ENCODE peak calls at places on chromosomes 4 and X, in five cellular contexts. X, P, V, A and Y are unnamed samples.

GRCh38 chr4:139241086-139241783 is 38.8 kb downstream of the MGARP start:
- DNase-seq in A (no peak), P (no peak), V (no peak), X (no peak), Y (no peak)

GRCh38 chr4:138889216-138889615 is 126.4 kb upstream of the NOCT start:
- DNase-seq in V (no peak), P (no peak), X (no peak), A (no peak), Y (no peak)

GRCh38 chrX:120125444-120125843 is 9.7 kb upstream of the RHOXF1 start:
- DNase-seq in X (no peak), A (no peak), V (no peak), P (no peak), Y (no peak)

GRCh38 chr4:128468485-128468989 is 180.9 kb upstream of the PGRMC2 start:
- DNase-seq in P (no peak), A (peak), V (no peak), X (no peak), Y (peak)

GRCh38 chrX:130268500-130269170 is at the start of gene ZNF280C:
- DNase-seq in V (peak), P (peak), A (peak), X (peak), Y (peak)

GRCh38 chrX:107678957-107679740 is 50.8 kb downstream of the PRPS1 start:
- DNase-seq in P (peak), V (no peak), A (peak), X (no peak), Y (peak)

GRCh38 chr4:127309360-127310095 is 323.2 kb upstream of the INTU start:
- DNase-seq in V (no peak), X (no peak), A (no peak), P (no peak), Y (no peak)

GRCh38 chrX:40323977-40324376 is 226.2 kb upstream of the BCOR start:
- DNase-seq in P (no peak), A (no peak), V (no peak), X (no peak), Y (no peak)

GRCh38 chr4:26964512-26964911 is 103.9 kb downstream of the STIM2 start:
- DNase-seq in V (no peak), P (no peak), A (no peak), X (no peak), Y (peak)

GRCh38 chr4:99179626-99180025 is 35.5 kb upstream of the ADH4 start:
- DNase-seq in X (no peak), P (no peak), V (no peak), A (no peak), Y (no peak)

GRCh38 chr4:165384608-165385007 is 5.8 kb downstream of the CPE start:
- DNase-seq in P (no peak), A (peak), X (no peak), V (no peak), Y (peak)

GRCh38 chr4:100362363-100362762 is 155.5 kb downstream of the EMCN start:
- DNase-seq in X (no peak), P (no peak), V (no peak), A (peak), Y (no peak)

GRCh38 chr4:106601519-106601918 is 232.9 kb upstream of the GIMD1 start:
- DNase-seq in X (no peak), P (no peak), A (peak), V (no peak), Y (no peak)

GRCh38 chrX:135973025-135973547 is 702 bp downstream of the MMGT1 start:
- DNase-seq in X (no peak), A (peak), P (no peak), V (no peak), Y (no peak)

GRCh38 chrX:135086197-135086854 is 34.0 kb downstream of the ETDB start:
- DNase-seq in A (peak), X (peak), P (no peak), V (no peak), Y (peak)

GRCh38 chr4:74794341-74794801 is at the start of gene BTC:
- DNase-seq in P (no peak), V (no peak), A (peak), X (peak), Y (no peak)

GRCh38 chr4:148575577-148575976 is 133.4 kb upstream of the NR3C2 start:
- DNase-seq in P (no peak), X (no peak), A (no peak), V (no peak), Y (no peak)

GRCh38 chr4:52201705-52202104 is 150.6 kb downstream of the SPATA18 start:
- DNase-seq in A (no peak), P (no peak), X (no peak), V (no peak), Y (no peak)

GRCh38 chrX:3026074-3026588 is 15.1 kb upstream of the ARSF start:
- DNase-seq in V (no peak), A (no peak), X (no peak), P (no peak), Y (no peak)

GRCh38 chr4:81839347-81840042 is 367.8 kb upstream of the RASGEF1B start:
- DNase-seq in X (no peak), V (peak), P (no peak), A (no peak), Y (no peak)

GRCh38 chr4:82753238-82753637 is 45.4 kb downstream of the SCD5 start:
- DNase-seq in P (no peak), A (no peak), V (no peak), X (no peak), Y (peak)

GRCh38 chr4:36385951-36386561 is 104.6 kb downstream of the DTHD1 start:
- DNase-seq in X (no peak), P (no peak), A (no peak), V (no peak), Y (no peak)

GRCh38 chr4:24770111-24770584 is 25.2 kb upstream of the SOD3 start:
- DNase-seq in V (no peak), A (peak), P (no peak), X (no peak), Y (no peak)

GRCh38 chr4:26529479-26529878 is 39.2 kb upstream of the CCKAR start:
- DNase-seq in P (no peak), V (no peak), A (no peak), X (no peak), Y (no peak)

GRCh38 chr4:76625316-76625715 is 190.3 kb downstream of the SHROOM3 start:
- DNase-seq in P (no peak), V (no peak), X (no peak), A (no peak), Y (no peak)

GRCh38 chrX:41025926-41026325 is 59.3 kb upstream of the USP9X start:
- DNase-seq in X (no peak), V (no peak), A (peak), P (no peak), Y (peak)

GRCh38 chrX:150182176-150182575 is 180.9 kb upstream of the MAMLD1 start:
- DNase-seq in X (no peak), A (no peak), P (no peak), V (no peak), Y (no peak)

GRCh38 chr4:31185014-31185585 is 464.9 kb downstream of the PCDH7 start:
- DNase-seq in X (no peak), P (no peak), V (no peak), A (no peak), Y (no peak)

GRCh38 chrX:38664285-38664684 is 102.9 kb downstream of the TSPAN7 start:
- DNase-seq in X (peak), P (no peak), V (peak), A (peak), Y (peak)

GRCh38 chr4:90904018-90904417 is 776.8 kb downstream of the CCSER1 start:
- DNase-seq in P (no peak), X (no peak), V (no peak), A (no peak), Y (peak)

GRCh38 chrX:357693-358471 is 28.8 kb downstream of the PPP2R3B start:
- DNase-seq in A (peak), X (no peak), P (no peak), V (no peak), Y (no peak)

GRCh38 chr4:153622778-153623240 is 61.3 kb upstream of the TLR2 start:
- DNase-seq in A (no peak), P (no peak), V (no peak), X (no peak), Y (no peak)